ENCODE peak calls at places on chromosomes 13 and 19, in ten cellular contexts. F is uterus, Y is stomach, I is adrenal gland, R is spleen, J is vagina, X is gastrocnemius medialis, L is esophagus squamous epithelium, T is body of pancreas, G is IMR-90. N is an unnamed sample.

GRCh38 chr19:15869109-15869555 is 28.7 kb downstream of the CYP4F2 start:
- DNase-seq in F (no peak), Y (peak; percentile 42), I (peak; percentile 27), R (no peak), J (no peak), X (no peak), L (no peak), T (peak; percentile 44), G (no peak), N (peak; percentile 79)

GRCh38 chr13:24709186-24709913 is 29.1 kb downstream of the ATP12A start:
- DNase-seq in F (no peak), Y (peak; percentile 27), I (no peak), R (no peak), J (no peak), X (no peak), L (no peak), T (no peak), G (no peak), N (no peak)

GRCh38 chr13:46668302-46668720 is 115.3 kb downstream of the LRCH1 start:
- DNase-seq in F (peak; percentile 37), Y (no peak), I (peak; percentile 35), R (no peak), J (no peak), X (peak; percentile 16), L (no peak), T (peak; percentile 47), G (peak; percentile 95), N (no peak)

GRCh38 chr13:75963318-75963717 is 327.2 kb downstream of the LMO7 start:
- DNase-seq in F (no peak), Y (no peak), I (no peak), R (no peak), J (no peak), X (no peak), L (no peak), T (no peak), G (no peak), N (no peak)

GRCh38 chr19:42311612-42312160 is 1.4 kb upstream of the TMEM145 start:
- DNase-seq in F (no peak), Y (no peak), I (no peak), R (no peak), J (no peak), X (no peak), L (no peak), T (no peak), G (no peak), N (peak; percentile 52)

GRCh38 chr19:6020166-6020967 is 42.4 kb upstream of the RANBP3 start:
- DNase-seq in F (no peak), Y (peak; percentile 70), I (no peak), R (peak; percentile 59), J (no peak), X (no peak), L (no peak), T (peak; percentile 45), G (no peak), N (no peak)

GRCh38 chr13:35794734-35795389 is 318.4 kb upstream of the MAB21L1 start:
- DNase-seq in F (no peak), Y (no peak), I (no peak), R (no peak), J (no peak), X (no peak), L (no peak), T (no peak), G (peak; percentile 16), N (no peak)

GRCh38 chr19:1471514-1472107 is 7.4 kb downstream of the C19orf25 start:
- DNase-seq in F (no peak), Y (no peak), I (no peak), R (no peak), J (no peak), X (no peak), L (no peak), T (no peak), G (no peak), N (no peak)

GRCh38 chr19:52307275-52307674 is 10.3 kb downstream of the ZNF480 start:
- DNase-seq in F (no peak), Y (no peak), I (no peak), R (no peak), J (no peak), X (no peak), L (no peak), T (no peak), G (peak; percentile 19), N (no peak)

GRCh38 chr13:110306340-110306959 is 507 bp downstream of the COL4A1 start:
- DNase-seq in F (peak; percentile 46), Y (no peak), I (no peak), R (no peak), J (no peak), X (no peak), L (no peak), T (no peak), G (no peak), N (no peak)

GRCh38 chr13:50608357-50608756 is 235.1 kb downstream of the DLEU7 start:
- DNase-seq in F (peak; percentile 47), Y (no peak), I (no peak), R (no peak), J (no peak), X (no peak), L (no peak), T (no peak), G (no peak), N (no peak)

GRCh38 chr19:1264801-1265610 is 4.1 kb upstream of the CIRBP start:
- DNase-seq in F (peak; percentile 85), Y (peak; percentile 73), I (peak; percentile 84), R (peak; percentile 88), J (no peak), X (peak; percentile 77), L (no peak), T (peak; percentile 76), G (peak; percentile 88), N (peak; percentile 95)

GRCh38 chr19:50817941-50818858 is 5.4 kb downstream of the KLK1 start:
- DNase-seq in F (no peak), Y (peak; percentile 48), I (peak; percentile 78), R (peak; percentile 88), J (no peak), X (no peak), L (no peak), T (peak; percentile 93), G (no peak), N (peak; percentile 63)

GRCh38 chr19:13633109-13633508 is 126.8 kb upstream of the CACNA1A start:
- DNase-seq in F (no peak), Y (peak; percentile 56), I (no peak), R (no peak), J (no peak), X (no peak), L (no peak), T (peak; percentile 43), G (peak; percentile 79), N (no peak)

GRCh38 chr13:96671073-96671472 is 323.2 kb downstream of the OXGR1 start:
- DNase-seq in F (no peak), Y (no peak), I (no peak), R (no peak), J (no peak), X (no peak), L (no peak), T (no peak), G (no peak), N (peak; percentile 5)

DNA sequence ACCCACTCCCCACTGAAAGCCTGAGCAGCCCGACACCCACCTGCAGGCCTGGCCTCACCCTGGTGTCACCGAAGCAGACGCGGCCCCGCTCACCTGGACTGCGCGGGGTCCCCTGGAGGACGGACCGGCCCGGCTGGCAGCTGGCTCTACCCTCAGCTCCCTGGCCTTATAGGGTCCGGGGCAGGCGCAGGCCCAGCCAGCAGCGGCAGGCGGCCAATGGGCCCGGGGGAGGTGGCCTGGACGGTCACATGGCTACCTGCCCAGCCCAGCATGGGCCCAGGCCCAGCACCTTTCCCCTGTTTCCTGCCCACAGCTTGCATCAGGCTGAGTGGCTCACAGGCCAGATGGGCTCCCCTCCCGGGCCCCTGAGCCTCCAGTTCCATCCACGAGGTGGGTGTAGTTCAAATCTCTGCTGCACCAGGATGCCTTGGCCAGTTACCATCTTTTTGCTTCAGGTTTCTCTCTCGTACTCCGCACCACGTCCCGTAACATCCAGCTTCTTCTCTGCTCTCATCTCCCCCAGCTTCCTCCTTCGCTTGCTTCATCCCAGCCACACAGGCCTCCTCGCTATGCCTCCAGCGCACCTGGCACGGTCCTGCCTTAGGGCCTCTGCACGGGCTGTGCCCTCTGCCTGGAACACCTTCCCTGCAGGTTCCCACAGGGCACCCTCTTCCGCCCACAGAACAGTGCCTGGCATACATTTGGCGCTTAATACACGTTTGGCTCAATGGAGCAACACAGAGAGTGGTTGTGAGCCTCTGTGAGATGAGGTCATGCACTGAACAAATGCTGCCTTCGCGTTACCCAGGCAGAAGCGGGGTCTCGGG is at the start of gene PLIN4:
- DNase-seq in F (peak; percentile 89), Y (peak; percentile 89), I (no peak), R (no peak), J (no peak), X (peak; percentile 98), L (no peak), T (peak; percentile 44), G (peak; percentile 38), N (peak; percentile 73)
- TF ChIP-seq POLR2A in F (peak; percentile 80), Y (no peak), I (no peak), R (no peak), J (no peak), X (peak; percentile 95), L (no peak), T (no peak), G (no peak), N (no peak)

DNA sequence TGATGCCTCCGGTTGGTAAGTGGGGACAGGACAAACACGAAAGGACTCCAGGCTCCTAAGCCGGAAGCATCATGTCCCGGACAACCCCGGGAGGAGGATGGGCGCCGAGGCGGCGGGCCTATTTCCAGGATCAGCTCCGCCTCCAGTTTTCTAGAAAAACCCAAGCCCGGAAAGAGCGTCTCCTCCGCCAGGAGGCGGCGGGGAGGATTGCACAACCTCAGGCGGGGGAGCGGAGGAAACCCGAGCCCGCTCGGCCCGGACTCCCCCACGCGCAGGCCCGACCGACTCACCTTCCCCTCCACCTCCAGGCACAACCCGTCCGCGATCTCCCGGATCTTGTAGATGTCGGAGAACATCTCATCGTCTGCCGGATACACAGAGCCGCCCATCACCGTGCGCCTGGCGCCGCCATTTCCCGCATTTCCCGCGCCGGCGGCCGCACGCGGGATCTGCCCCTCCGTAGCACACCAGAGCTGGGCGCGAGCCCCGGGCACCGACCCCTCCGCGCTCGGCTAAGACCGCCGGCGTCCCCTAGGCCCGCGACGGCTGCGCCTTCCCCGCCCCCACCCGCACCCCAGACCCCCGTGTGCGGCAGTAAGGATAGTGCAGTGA is 455 bp downstream of the TPT1 start:
- DNase-seq in F (peak; percentile 96), Y (peak; percentile 88), I (peak; percentile 95), R (peak; percentile 96), J (no peak), X (peak; percentile 95), L (peak; percentile 36), T (peak; percentile 94), G (peak; percentile 91), N (peak; percentile 15)
- TF ChIP-seq POLR2A in F (no peak), Y (no peak), I (peak; percentile 18), R (no peak), J (no peak), X (no peak), L (no peak), T (peak; percentile 81), G (peak; percentile 71), N (peak; percentile 44)

GRCh38 chr19:10544242-10544752 is 593 bp downstream of the ATG4D start:
- DNase-seq in F (peak; percentile 25), Y (peak; percentile 66), I (peak; percentile 70), R (no peak), J (no peak), X (peak; percentile 69), L (no peak), T (peak; percentile 78), G (no peak), N (no peak)
- TF ChIP-seq POLR2A in F (no peak), Y (no peak), I (no peak), R (no peak), J (no peak), X (no peak), L (no peak), T (no peak), G (no peak), N (no peak)

GRCh38 chr13:113153810-113154748 is 4.4 kb upstream of the PROZ start:
- DNase-seq in F (peak; percentile 77), Y (peak; percentile 83), I (peak; percentile 85), R (peak; percentile 92), J (peak; percentile 89), X (peak; percentile 78), L (peak; percentile 35), T (peak; percentile 82), G (peak; percentile 51), N (peak; percentile 90)
- TF ChIP-seq POLR2A in F (peak; percentile 50), Y (no peak), I (peak; percentile 75), R (no peak), J (no peak), X (peak; percentile 73), L (no peak), T (peak; percentile 78), G (peak; percentile 46), N (peak; percentile 56)

N was measured in H54.